ENCODE peak calls at places on chromosome 16, in six cellular contexts. B is foreskin keratinocyte, D is hepatocyte, L is GM12878, U is right lobe of liver, J is adrenal gland. T is an unnamed sample. For H3K4me1, the result is how much of the 10 kb centered on the place peaks cover.

GRCh38 chr16:566475-567361 is at the start of gene NHLRC4:
- DNase-seq in L (no peak), B (no peak), U (no peak), D (peak), J (peak), T (peak)

GRCh38 chr16:88456356-88457292 is 3.5 kb downstream of the ZFPM1 start:
- DNase-seq in L (no peak), J (no peak), U (no peak), D (no peak), B (no peak), T (no peak)

GRCh38 chr16:56682703-56683397 is 580 bp downstream of the MT1X start:
- DNase-seq in D (no peak), J (no peak), L (no peak), U (peak), B (no peak), T (no peak)

GRCh38 chr16:456891-457483 is 31.5 kb downstream of the RAB11FIP3 start:
- DNase-seq in D (peak), B (no peak), L (no peak), U (no peak), J (peak), T (no peak)

GRCh38 chr16:67404740-67405226 is 11.5 kb upstream of the TPPP3 start:
- DNase-seq in L (no peak), U (no peak), D (peak), J (no peak), B (peak), T (no peak)

GRCh38 chr16:1141716-1142115 is 11.2 kb upstream of the CACNA1H start:
- DNase-seq in J (no peak), B (no peak), U (no peak), L (no peak), D (no peak), T (no peak)

GRCh38 chr16:28873543-28874201 is 4.6 kb upstream of the ATP2A1 start:
- DNase-seq in J (no peak), L (no peak), B (no peak), U (peak), D (no peak), T (peak)

GRCh38 chr16:30934827-30935557 is 11.6 kb downstream of the FBXL19 start:
- DNase-seq in U (no peak), D (peak), B (no peak), L (no peak), J (peak), T (peak)

GRCh38 chr16:26433807-26434206 is 632.9 kb upstream of the C16orf82 start:
- DNase-seq in B (no peak), D (no peak), U (no peak), L (no peak), J (no peak), T (no peak)

GRCh38 chr16:70250748-70251650 is 741 bp downstream of the EXOSC6 start:
- DNase-seq in D (peak), U (peak), L (no peak), J (peak), B (no peak), T (peak)

GRCh38 chr16:84281077-84281476 is 13.6 kb upstream of the WFDC1 start:
- DNase-seq in L (no peak), D (no peak), U (no peak), J (no peak), B (no peak), T (peak)

GRCh38 chr16:77951788-77952187 is 70.6 kb upstream of the CLEC3A start:
- DNase-seq in D (peak), J (no peak), L (peak), B (no peak), U (no peak), T (peak)

GRCh38 chr16:67397812-67398545 is 4.7 kb upstream of the TPPP3 start:
- DNase-seq in B (no peak), D (no peak), U (no peak), L (no peak), J (no peak), T (no peak)

GRCh38 chr16:85850344-85850880 is 48.5 kb upstream of the IRF8 start:
- DNase-seq in L (no peak), U (peak), D (no peak), B (no peak), J (no peak), T (no peak)

GRCh38 chr16:24978370-24978914 is 36.7 kb downstream of the ARHGAP17 start:
- DNase-seq in L (peak), B (no peak), D (no peak), J (no peak), U (peak), T (peak)

GRCh38 chr16:47924950-47925349 is 230.8 kb downstream of the ABCC12 start:
- DNase-seq in D (no peak), B (no peak), U (no peak), L (no peak), J (no peak), T (no peak)

GRCh38 chr16:3187798-3188674 is at the start of gene OR1F1:
- DNase-seq in L (no peak), J (no peak), U (no peak), D (no peak), B (peak), T (peak)

GRCh38 chr16:87395181-87395842 is 3.2 kb downstream of the MAP1LC3B start:
- DNase-seq in J (no peak), U (no peak), D (no peak), L (no peak), B (no peak), T (no peak)

GRCh38 chr16:3050487-3050886 is 4.1 kb downstream of the MMP25 start:
- DNase-seq in J (no peak), D (no peak), B (no peak), U (no peak), L (no peak), T (no peak)

GRCh38 chr16:56988161-56988947 is 1.0 kb upstream of the NLRC5 start:
- DNase-seq in U (peak), B (no peak), J (peak), L (no peak), D (no peak), T (no peak)

GRCh38 chr16:78504391-78504945 is 405.0 kb downstream of the WWOX start:
- DNase-seq in B (no peak), J (no peak), D (peak), L (no peak), U (no peak), T (no peak)

GRCh38 chr16:10121496-10121895 is 60.7 kb downstream of the GRIN2A start:
- DNase-seq in B (peak), U (no peak), D (peak), J (no peak), L (no peak), T (no peak)
- H3K27ac ChIP-seq in B (no peak), U (no peak), D (peak), J (no peak), L (no peak), T (no peak)

GRCh38 chr16:82657239-82657638 is 30.5 kb downstream of the CDH13 start:
- DNase-seq in L (no peak), J (no peak), U (no peak), D (no peak), B (no peak), T (no peak)
- H3K4me1 ChIP-seq in L (under half), J (under half), U (under half), D (under half), B (half or more), T (under half)

GRCh38 chr16:75821117-75821516 is 94.8 kb upstream of the CPHXL start:
- DNase-seq in L (no peak), D (no peak), U (no peak), J (no peak), B (no peak), T (no peak)
- TF ChIP-seq CTCF in L (no peak), D (no peak), U (no peak), J (no peak), B (no peak), T (no peak)

GRCh38 chr16:74745926-74746325 is 28.7 kb downstream of the FA2H start:
- DNase-seq in U (no peak), L (no peak), B (no peak), J (no peak), D (no peak), T (no peak)
- H3K27ac ChIP-seq in U (no peak), L (no peak), B (no peak), J (no peak), D (no peak), T (no peak)

GRCh38 chr16:27727941-27728340 is 178.0 kb downstream of the KATNIP start:
- DNase-seq in B (no peak), D (no peak), U (no peak), L (no peak), J (no peak), T (no peak)
- H3K4me1 ChIP-seq in B (under half), D (under half), U (under half), L (under half), J (under half), T (under half)

T was measured in A673.